ENCODE peak calls at places on chromosomes 1 and 21, in four cellular contexts. X is K562, Q is GM12878, P is HepG2. L is an unnamed sample.
A peak's percentile ranks its signal among the peaks of the same experiment; 100 is the strongest.

GRCh38 chr1:97903626-97904025 is 17.2 kb downstream of the DPYD start:
- DNase-seq in X (no peak), P (no peak), Q (no peak), L (no peak)

GRCh38 chr1:6775644-6776043 is 9.6 kb upstream of the CAMTA1 start:
- DNase-seq in P (no peak), X (no peak), Q (no peak), L (no peak)

GRCh38 chr1:235820059-235820458 is 46.6 kb downstream of the LYST start:
- DNase-seq in Q (no peak), P (peak; percentile 29), X (no peak), L (no peak)

GRCh38 chr1:207944571-207944970 is 33.6 kb upstream of the CD34 start:
- DNase-seq in Q (no peak), P (no peak), X (no peak), L (no peak)

GRCh38 chr21:42195378-42196031 is 23.4 kb upstream of the ABCG1 start:
- DNase-seq in Q (no peak), X (no peak), P (no peak), L (no peak)

GRCh38 chr21:24716306-24716918 is 890.9 kb downstream of the MRPL39 start:
- DNase-seq in Q (no peak), P (no peak), X (no peak), L (no peak)

GRCh38 chr1:67683306-67683705 is 1.7 kb upstream of the GADD45A start:
- DNase-seq in P (no peak), Q (no peak), X (no peak), L (no peak)

GRCh38 chr1:43992232-43992995 is 1.0 kb downstream of the CCDC24 start:
- DNase-seq in P (no peak), X (no peak), Q (no peak), L (no peak)

GRCh38 chr1:196309386-196309785 is 298.9 kb downstream of the KCNT2 start:
- DNase-seq in P (peak; percentile 3), X (no peak), Q (no peak), L (no peak)

GRCh38 chr1:19988269-19989006 is 9.0 kb upstream of the PLA2G2A start:
- DNase-seq in Q (no peak), X (no peak), P (peak; percentile 25), L (no peak)

GRCh38 chr1:109361649-109362048 is 36.1 kb downstream of the SORT1 start:
- DNase-seq in P (no peak), Q (no peak), X (no peak), L (no peak)

GRCh38 chr1:87705233-87705632 is 376.6 kb downstream of the LMO4 start:
- DNase-seq in Q (no peak), X (no peak), P (no peak), L (no peak)

GRCh38 chr1:1419812-1420653 is 1.0 kb downstream of the ANKRD65 start:
- DNase-seq in Q (no peak), X (no peak), P (no peak), L (no peak)

GRCh38 chr1:1437904-1438376 is 2.5 kb downstream of the VWA1 start:
- DNase-seq in X (peak; percentile 33), P (peak; percentile 91), Q (peak; percentile 42), L (no peak)

GRCh38 chr1:180486092-180486491 is 16.3 kb downstream of the ACBD6 start:
- DNase-seq in Q (no peak), P (no peak), X (peak; percentile 31), L (no peak)

GRCh38 chr21:45290948-45291612 is 3.4 kb upstream of the POFUT2 start:
- DNase-seq in X (no peak), P (no peak), Q (no peak), L (no peak)

GRCh38 chr1:167628754-167629515 is 1.1 kb upstream of the RCSD1 start:
- DNase-seq in Q (no peak), X (no peak), P (no peak), L (no peak)

GRCh38 chr1:113027008-113027407 is 46.0 kb upstream of the LRIG2 start:
- DNase-seq in X (no peak), Q (no peak), P (peak; percentile 56), L (no peak)

GRCh38 chr1:198970919-198971318 is 332.1 kb downstream of the PTPRC start:
- DNase-seq in X (no peak), Q (no peak), P (peak; percentile 6), L (no peak)

GRCh38 chr1:22133247-22133927 is 9.5 kb downstream of the WNT4 start:
- DNase-seq in P (no peak), X (no peak), Q (no peak), L (no peak)

GRCh38 chr1:22132517-22133235 is 10.2 kb downstream of the WNT4 start:
- DNase-seq in X (no peak), P (no peak), Q (no peak), L (no peak)

GRCh38 chr1:22131062-22131461 is 11.8 kb downstream of the WNT4 start:
- DNase-seq in X (no peak), Q (no peak), P (no peak), L (no peak)

GRCh38 chr1:22133928-22134324 is 9.0 kb downstream of the WNT4 start:
- DNase-seq in P (no peak), X (no peak), Q (no peak), L (no peak)

DNA sequence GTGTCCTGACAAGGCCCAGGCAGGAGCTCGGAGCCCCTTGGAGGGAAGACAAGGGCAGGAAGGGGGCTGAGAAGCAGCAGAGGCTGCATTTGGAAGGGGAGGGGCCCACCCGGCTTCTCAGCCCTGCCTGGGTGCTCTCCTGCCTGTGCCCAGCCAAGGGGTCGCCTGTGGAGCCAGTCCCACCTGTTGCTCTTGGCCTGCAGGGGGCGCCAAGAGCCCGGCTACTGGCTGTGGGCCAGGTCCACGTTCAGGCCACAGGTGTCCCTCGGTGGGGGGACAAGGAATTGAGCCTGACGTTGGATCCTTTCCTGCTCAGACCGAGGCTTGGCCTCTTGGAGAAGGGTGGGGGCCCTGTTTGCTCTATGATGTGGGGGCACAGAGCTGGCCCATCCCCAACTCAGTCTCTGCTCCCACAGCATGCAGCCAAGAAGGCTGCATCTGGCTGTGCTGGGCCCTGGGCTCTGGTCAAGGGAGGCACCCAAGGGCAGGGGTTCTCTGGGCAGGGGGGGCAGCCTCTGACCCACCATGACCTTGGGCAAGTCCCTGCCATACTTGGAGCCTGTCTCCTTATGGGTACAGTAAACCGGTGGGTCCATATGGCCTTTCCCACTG is 10.9 kb downstream of the WNT4 start:
- DNase-seq in X (peak; percentile 92), Q (no peak), P (peak; percentile 30), L (peak; percentile 84)
- TF ChIP-seq TARDBP in X (no peak), Q (no peak), P (no peak), L (no peak)

DNA sequence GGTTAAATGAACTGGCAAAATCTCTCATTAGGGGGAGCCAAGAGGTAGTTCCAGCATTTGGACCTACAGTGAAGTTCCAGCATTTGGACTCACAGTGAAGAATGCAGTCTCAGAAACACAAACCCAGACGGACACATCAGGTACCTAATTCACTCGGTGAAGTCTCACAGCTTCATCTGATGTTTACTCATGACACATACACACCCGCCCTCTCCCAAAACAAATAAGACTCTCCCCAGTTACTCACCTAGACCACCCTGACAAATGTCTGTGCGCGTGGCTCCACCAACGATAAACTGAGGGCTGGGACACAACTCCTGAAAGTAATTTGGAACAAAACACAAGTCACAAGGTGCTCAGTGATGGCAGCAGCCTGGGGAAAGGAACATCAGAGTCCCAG is 11.4 kb downstream of the CAPN8 start:
- DNase-seq in Q (no peak), X (no peak), P (peak; percentile 13), L (no peak)
- TF ChIP-seq BHLHE40 in Q (no peak), X (no peak), P (no peak), L (no peak)

GRCh38 chr1:100724281-100724680 is 4.7 kb downstream of the VCAM1 start:
- DNase-seq in P (no peak), Q (no peak), X (no peak), L (no peak)

GRCh38 chr1:100719490-100719889 is at the start of gene VCAM1:
- DNase-seq in Q (peak; percentile 47), P (no peak), X (no peak), L (no peak)

GRCh38 chr1:100722211-100722610 is 2.7 kb downstream of the VCAM1 start:
- DNase-seq in P (no peak), X (no peak), Q (no peak), L (no peak)

GRCh38 chr1:100720751-100721150 is 1.2 kb downstream of the VCAM1 start:
- DNase-seq in Q (no peak), X (no peak), P (no peak), L (no peak)

GRCh38 chr1:100721502-100722205 is 2.1 kb downstream of the VCAM1 start:
- DNase-seq in P (no peak), Q (no peak), X (no peak), L (no peak)
- TF ChIP-seq TARDBP in P (no peak), Q (no peak), X (no peak), L (no peak)

DNA sequence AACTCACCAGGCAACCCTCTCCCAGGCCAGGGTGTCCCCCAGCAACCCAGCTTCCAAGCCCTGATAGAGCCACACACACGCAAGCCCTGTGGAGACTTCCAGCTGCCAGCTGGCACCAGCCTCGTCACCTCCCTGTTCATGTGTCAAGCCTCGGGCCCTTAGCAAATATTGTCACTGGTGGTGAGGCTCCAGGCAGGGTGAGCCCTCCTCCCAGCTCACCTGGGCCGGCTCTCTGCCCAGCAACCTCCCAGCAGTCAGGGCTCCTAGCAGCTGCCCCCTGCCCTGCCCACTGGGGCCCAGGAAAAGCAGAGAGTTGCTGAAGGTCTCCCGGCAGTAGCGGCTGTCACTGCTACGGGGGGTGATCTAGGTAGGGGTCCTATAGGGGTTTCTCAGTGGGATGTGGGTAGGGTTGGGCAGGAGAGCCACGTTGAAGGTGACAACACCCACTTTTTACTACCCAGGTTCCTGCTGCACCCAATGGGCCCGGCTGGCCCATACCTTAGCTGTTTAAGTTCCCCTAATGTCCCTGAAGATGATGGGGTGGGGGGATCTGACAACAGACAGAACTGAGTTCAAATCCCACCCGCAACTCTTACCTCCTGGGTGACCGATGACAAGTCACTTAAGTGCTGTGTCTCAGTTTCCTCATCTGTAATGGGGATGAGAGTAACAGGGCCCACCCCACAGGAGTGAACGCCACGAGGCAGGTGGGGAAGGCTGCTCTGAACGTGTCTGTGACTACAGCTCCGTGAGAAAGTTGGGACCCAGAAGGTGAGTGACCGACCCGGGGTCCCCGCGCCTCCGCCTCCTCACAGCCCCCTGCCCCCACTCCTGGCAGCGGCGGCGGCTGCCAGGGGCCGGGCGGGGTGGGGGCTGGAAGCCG is 678 bp downstream of the TTC39A start:
- DNase-seq in Q (no peak), P (no peak), X (no peak), L (no peak)
- TF ChIP-seq BHLHE40 in Q (no peak), P (no peak), X (no peak), L (no peak)

GRCh38 chr1:83097715-83098613 is 901.0 kb downstream of the TTLL7 start:
- DNase-seq in P (no peak), Q (no peak), X (no peak), L (no peak)

GRCh38 chr1:83090195-83090594 is 908.7 kb downstream of the TTLL7 start:
- DNase-seq in X (no peak), P (no peak), Q (no peak), L (no peak)

GRCh38 chr1:83100133-83100532 is 898.8 kb downstream of the TTLL7 start:
- DNase-seq in P (no peak), Q (no peak), X (no peak), L (no peak)

GRCh38 chr1:83098791-83099190 is 900.1 kb downstream of the TTLL7 start:
- DNase-seq in P (no peak), Q (no peak), X (no peak), L (no peak)

GRCh38 chr1:83095570-83095969 is 903.4 kb downstream of the TTLL7 start:
- DNase-seq in P (no peak), X (no peak), Q (no peak), L (no peak)
- TF ChIP-seq TARDBP in P (no peak), X (no peak), Q (no peak), L (no peak)

GRCh38 chr1:63746129-63746864 is 27.5 kb upstream of the ROR1 start:
- DNase-seq in P (no peak), Q (no peak), X (no peak), L (peak; percentile 69)
- TF ChIP-seq BHLHE40 in P (no peak), Q (no peak), X (no peak), L (no peak)

L was measured in HEK293T.